ENCODE peak calls at places on chromosomes 2 and 18, in four cellular contexts. R is A549, Q is SK-N-SH, K is K562. W is an unnamed sample.

GRCh38 chr2:44955593-44956449 is 14.3 kb downstream of the SIX3 start:
- DNase-seq in Q (peak), R (peak), K (peak), W (no peak)

GRCh38 chr2:188675391-188676011 is 298.7 kb upstream of the COL3A1 start:
- DNase-seq in K (no peak), Q (no peak), R (no peak), W (no peak)

GRCh38 chr18:43650423-43650822 is 373.1 kb upstream of the SYT4 start:
- DNase-seq in R (no peak), K (no peak), Q (no peak), W (no peak)

GRCh38 chr2:240714747-240715725 is 23.4 kb downstream of the AQP12A start:
- DNase-seq in K (no peak), Q (no peak), R (no peak), W (no peak)

GRCh38 chr2:26754972-26755670 is 9.0 kb upstream of the SLC35F6 start:
- DNase-seq in R (no peak), Q (peak), K (no peak), W (no peak)

GRCh38 chr2:46720592-46721185 is 194.9 kb downstream of the MCFD2 start:
- DNase-seq in R (no peak), K (no peak), Q (peak), W (no peak)

GRCh38 chr2:96146151-96146880 is 1.1 kb upstream of the DUSP2 start:
- DNase-seq in K (peak), R (no peak), Q (peak), W (peak)

GRCh38 chr2:134206573-134206972 is 47.3 kb upstream of the MGAT5 start:
- DNase-seq in K (no peak), R (no peak), Q (no peak), W (no peak)

GRCh38 chr2:106561356-106561755 is 74.2 kb downstream of the CD8B2 start:
- DNase-seq in K (no peak), R (no peak), Q (no peak), W (no peak)

DNA sequence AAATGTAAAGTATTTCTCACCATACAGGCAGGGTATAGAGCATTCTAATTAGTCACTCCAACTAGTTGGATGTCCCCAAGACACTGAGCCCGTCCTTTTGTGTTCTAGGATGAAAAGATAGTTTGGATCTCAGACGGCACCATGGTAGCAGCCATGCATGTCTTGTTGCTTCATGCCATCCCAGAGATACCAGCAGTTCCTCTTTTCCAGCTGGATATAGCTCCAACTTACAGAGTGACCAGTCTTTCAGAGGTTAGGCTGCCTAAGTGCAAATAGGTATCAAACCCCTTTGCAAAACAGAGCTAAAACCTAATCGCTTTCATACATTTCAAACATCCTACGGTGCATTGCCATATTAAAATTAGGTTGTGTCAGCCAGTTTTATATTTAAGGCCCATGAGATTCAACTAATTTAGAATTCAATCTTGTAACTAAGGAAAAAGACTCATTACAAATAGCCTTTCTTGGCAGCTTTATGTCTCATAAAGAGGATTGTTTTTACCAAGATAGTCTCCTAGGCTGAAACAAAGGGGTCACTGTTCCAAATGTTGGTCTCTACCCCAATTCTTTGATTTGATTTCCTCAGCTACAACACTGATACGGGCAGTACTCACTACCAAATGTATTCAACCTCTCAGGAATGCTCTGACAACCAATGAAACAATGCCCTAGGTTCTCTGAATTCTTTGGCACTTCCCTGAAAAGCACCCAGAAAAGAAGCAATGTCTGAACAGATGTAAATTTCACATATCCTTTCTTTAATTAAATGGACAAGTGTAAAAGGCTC is 275.5 kb downstream of the MTX2 start:
- DNase-seq in K (no peak), Q (no peak), R (no peak), W (no peak)
- TF ChIP-seq SMC3 in K (no peak), Q (no peak), R (no peak), W (no peak)

GRCh38 chr2:50722828-50723227 is 309.1 kb downstream of the NRXN1 start:
- DNase-seq in Q (no peak), R (no peak), K (no peak), W (no peak)
- TF ChIP-seq SMC3 in Q (no peak), R (no peak), K (no peak), W (no peak)

DNA sequence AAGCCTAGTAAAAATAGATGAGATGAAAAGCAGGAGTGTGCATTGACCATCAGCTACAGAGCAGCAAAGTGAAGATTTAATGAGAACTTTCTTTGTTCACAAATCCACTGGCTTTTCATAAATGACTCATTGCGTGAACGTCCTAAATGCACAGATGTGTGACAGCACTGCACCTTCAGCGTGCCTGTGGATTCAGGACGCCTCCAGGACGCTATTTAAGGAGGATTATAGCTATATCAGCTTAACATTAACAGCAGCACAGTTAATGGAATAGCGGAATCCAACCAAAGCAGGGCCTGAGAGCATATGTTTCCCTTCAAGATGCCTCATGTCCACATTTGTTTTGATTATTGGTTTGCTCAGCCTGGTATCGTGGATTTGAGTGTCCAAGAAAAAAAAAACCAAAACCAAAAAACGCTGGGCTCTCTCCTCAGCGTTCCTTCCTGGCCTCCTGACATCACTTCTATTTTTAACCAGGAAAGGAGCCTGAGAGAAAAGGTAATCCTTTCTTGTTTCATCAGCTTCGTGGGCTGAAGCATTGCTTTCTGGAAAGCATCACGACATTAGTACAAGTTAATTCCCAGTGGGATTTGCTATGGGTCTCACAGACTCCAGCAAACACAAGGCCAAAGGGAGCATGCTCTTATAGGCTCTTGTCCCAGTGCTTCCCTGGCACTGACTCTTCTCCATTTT is 447.0 kb upstream of the SMIM21 start:
- DNase-seq in K (no peak), Q (no peak), R (no peak), W (no peak)
- TF ChIP-seq SMC3 in K (no peak), Q (no peak), R (no peak), W (no peak)

GRCh38 chr2:236178921-236179652 is 10.9 kb upstream of the GBX2 start:
- DNase-seq in Q (peak), R (peak), K (no peak), W (no peak)
- TF ChIP-seq SMC3 in Q (no peak), R (no peak), K (no peak), W (no peak)

DNA sequence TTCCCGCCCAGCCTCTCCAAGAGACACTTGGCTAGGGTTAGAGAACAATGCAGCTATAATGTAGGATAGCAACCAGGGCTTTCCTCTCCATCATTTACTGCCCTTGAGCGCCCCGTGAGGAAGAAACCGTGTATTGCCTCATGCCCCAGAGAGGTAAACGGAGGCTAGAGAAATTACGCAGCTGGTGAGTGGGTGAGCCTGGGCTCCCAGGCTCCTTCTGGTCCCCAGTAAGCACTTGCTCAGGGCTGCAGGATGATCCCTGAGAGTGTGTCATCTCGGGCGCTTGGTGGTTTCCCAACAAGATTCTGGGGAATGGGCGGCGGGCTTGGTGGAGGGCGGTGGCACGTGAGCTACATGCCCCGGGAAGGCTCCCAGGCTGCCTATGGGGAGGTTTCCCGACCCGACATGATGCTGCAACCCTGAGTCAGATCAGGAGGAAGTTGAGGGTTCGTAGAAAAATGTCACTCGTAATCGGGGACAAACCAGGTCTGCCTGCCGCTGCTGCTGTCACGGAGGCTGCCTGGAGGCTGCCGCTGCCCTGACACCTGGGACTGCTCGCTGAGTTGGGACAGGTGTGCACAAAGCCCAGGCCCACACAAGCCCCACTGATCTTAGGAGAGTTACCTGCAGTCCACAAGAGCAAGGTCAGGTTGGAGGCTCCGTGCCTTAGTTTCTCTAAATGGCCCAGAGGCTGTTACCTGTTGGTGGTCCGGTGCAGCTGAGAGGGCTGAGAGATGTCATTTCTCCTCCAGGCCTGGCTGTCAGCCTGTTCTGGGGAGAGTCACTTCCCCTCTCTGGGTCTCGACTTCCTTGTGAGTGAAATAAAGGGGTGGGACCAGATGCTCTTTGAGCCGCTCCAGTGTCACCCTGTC is at the start of gene GPR55:
- DNase-seq in Q (no peak), K (peak), R (no peak), W (peak)
- TF ChIP-seq SMC3 in Q (no peak), K (no peak), R (no peak), W (peak)

GRCh38 chr2:38203455-38203810 is 127.5 kb upstream of the CYP1B1 start:
- DNase-seq in K (no peak), R (no peak), Q (no peak), W (no peak)
- TF ChIP-seq SMC3 in K (no peak), R (no peak), Q (no peak), W (no peak)

W was measured in GM12878.